ENCODE peak calls at places on chromosomes 16 and 17, in eight cellular contexts. Z is A549; K is hypothalamus; P is central memory CD8-positive, alpha-beta T cell; Q is activated T-helper 9 cell treated with anti-CD3 and anti-CD28 coated beads, Interleukin-2, amount 50 U/mL, for 16 hours; D is NCI-H2081; S is amniotic epithelial cell; L is mesendoderm. I is an unnamed sample.

GRCh38 chr17:46044286-46044928 is 45.4 kb downstream of the STH start:
- DNase-seq in Z (peak; percentile 93), K (peak; percentile 65), P (peak; percentile 34), Q (peak; percentile 16), D (peak; percentile 84), S (peak; percentile 92), L (peak; percentile 94), I (peak; percentile 77)

GRCh38 chr17:65055708-65056638 is 567 bp downstream of the GNA13 start:
- DNase-seq in Z (peak; percentile 65), K (peak; percentile 69), P (peak; percentile 40), Q (peak; percentile 48), D (peak; percentile 52), S (peak; percentile 11), L (peak; percentile 59), I (peak; percentile 52)

GRCh38 chr17:688100-688989 is 26.3 kb downstream of the VPS53 start:
- DNase-seq in Z (peak; percentile 67), K (no peak), P (no peak), Q (no peak), D (no peak), S (peak; percentile 80), L (peak; percentile 66), I (no peak)

GRCh38 chr17:76473541-76473985 is 6.2 kb downstream of the AANAT start:
- DNase-seq in Z (peak; percentile 49), K (no peak), P (no peak), Q (no peak), D (no peak), S (no peak), L (peak; percentile 67), I (no peak)

GRCh38 chr17:66469088-66469442 is 166.7 kb downstream of the PRKCA start:
- DNase-seq in Z (no peak), K (no peak), P (no peak), Q (no peak), D (no peak), S (no peak), L (peak; percentile 42), I (no peak)

GRCh38 chr17:81000631-81001357 is 9.2 kb downstream of the CHMP6 start:
- DNase-seq in Z (no peak), K (no peak), P (no peak), Q (no peak), D (no peak), S (no peak), L (no peak), I (no peak)

GRCh38 chr17:40938981-40939380 is 1.5 kb upstream of the KRT23 start:
- DNase-seq in Z (no peak), K (no peak), P (no peak), Q (no peak), D (no peak), S (peak; percentile 50), L (no peak), I (no peak)

GRCh38 chr17:68248886-68249872 is 1.3 kb downstream of the AMZ2 start:
- DNase-seq in Z (no peak), K (no peak), P (no peak), Q (no peak), D (no peak), S (no peak), L (no peak), I (no peak)

GRCh38 chr16:85234310-85235235 is 122.3 kb upstream of the CIBAR2 start:
- DNase-seq in Z (peak; percentile 37), K (no peak), P (no peak), Q (no peak), D (no peak), S (peak; percentile 83), L (peak; percentile 98), I (peak; percentile 75)

GRCh38 chr17:73347355-73347754 is 35.6 kb upstream of the CDC42EP4 start:
- DNase-seq in Z (no peak), K (peak; percentile 92), P (no peak), Q (no peak), D (no peak), S (no peak), L (no peak), I (no peak)

GRCh38 chr17:82875418-82875856 is 35.6 kb upstream of the ZNF750 start:
- DNase-seq in Z (no peak), K (no peak), P (no peak), Q (no peak), D (peak; percentile 30), S (no peak), L (peak; percentile 77), I (no peak)

GRCh38 chr17:66354981-66355380 is 52.6 kb downstream of the PRKCA start:
- DNase-seq in Z (no peak), K (no peak), P (no peak), Q (no peak), D (no peak), S (peak; percentile 76), L (no peak), I (no peak)

GRCh38 chr17:28963212-28963611 is 11.9 kb upstream of the PHF12 start:
- DNase-seq in Z (no peak), K (no peak), P (no peak), Q (no peak), D (no peak), S (no peak), L (no peak), I (no peak)

GRCh38 chr17:44916059-44916780 is 920 bp upstream of the GFAP start:
- DNase-seq in Z (no peak), K (no peak), P (no peak), Q (no peak), D (no peak), S (peak; percentile 28), L (no peak), I (peak; percentile 45)

GRCh38 chr16:57628008-57628781 is at the start of gene ADGRG1:
- DNase-seq in Z (peak; percentile 93), K (peak; percentile 83), P (no peak), Q (peak; percentile 38), D (no peak), S (peak; percentile 97), L (peak; percentile 95), I (peak; percentile 47)

GRCh38 chr17:15364615-15365014 is 23.2 kb upstream of the TEKT3 start:
- DNase-seq in Z (no peak), K (no peak), P (no peak), Q (no peak), D (no peak), S (peak; percentile 27), L (no peak), I (no peak)

GRCh38 chr16:57172891-57173290 is 12.9 kb downstream of the PSME3IP1 start:
- DNase-seq in Z (no peak), K (no peak), P (no peak), Q (no peak), D (no peak), S (no peak), L (no peak), I (no peak)

GRCh38 chr17:53619025-53619424 is 203.7 kb upstream of the KIF2B start:
- DNase-seq in Z (no peak), K (no peak), P (no peak), Q (no peak), D (no peak), S (no peak), L (no peak), I (no peak)

GRCh38 chr16:70395345-70395901 is 43.5 kb downstream of the ST3GAL2 start:
- DNase-seq in Z (peak; percentile 75), K (peak; percentile 36), P (no peak), Q (peak; percentile 36), D (peak; percentile 3), S (peak; percentile 23), L (peak; percentile 83), I (no peak)

GRCh38 chr16:69073181-69073669 is 32.2 kb upstream of the HAS3 start:
- DNase-seq in Z (peak; percentile 87), K (no peak), P (no peak), Q (no peak), D (no peak), S (peak; percentile 91), L (peak; percentile 73), I (no peak)

GRCh38 chr17:66431910-66432309 is 129.5 kb downstream of the PRKCA start:
- DNase-seq in Z (peak; percentile 31), K (no peak), P (no peak), Q (no peak), D (no peak), S (peak; percentile 91), L (no peak), I (no peak)

GRCh38 chr16:49081556-49081955 is 200.1 kb downstream of the CBLN1 start:
- DNase-seq in Z (no peak), K (no peak), P (no peak), Q (no peak), D (no peak), S (no peak), L (no peak), I (no peak)

GRCh38 chr16:87702325-87702811 is 63.4 kb downstream of the KLHDC4 start:
- DNase-seq in Z (no peak), K (no peak), P (peak; percentile 15), Q (no peak), D (no peak), S (no peak), L (peak; percentile 58), I (no peak)

GRCh38 chr17:50465171-50465570 is 3.5 kb downstream of the CHAD start:
- DNase-seq in Z (no peak), K (no peak), P (no peak), Q (no peak), D (no peak), S (no peak), L (no peak), I (no peak)

GRCh38 chr16:23182675-23183485 is at the start of gene SCNN1G:
- DNase-seq in Z (no peak), K (no peak), P (no peak), Q (no peak), D (no peak), S (no peak), L (peak; percentile 21), I (peak; percentile 21)

GRCh38 chr16:90046971-90047713 is 27.9 kb upstream of the DBNDD1 start:
- DNase-seq in Z (no peak), K (peak; percentile 37), P (no peak), Q (no peak), D (no peak), S (peak; percentile 63), L (no peak), I (peak; percentile 69)

GRCh38 chr17:52233176-52233575 is 74.7 kb upstream of the CA10 start:
- DNase-seq in Z (no peak), K (no peak), P (no peak), Q (no peak), D (no peak), S (no peak), L (no peak), I (no peak)

GRCh38 chr17:57657211-57657610 is 87.9 kb downstream of the CCDC182 start:
- DNase-seq in Z (no peak), K (peak; percentile 39), P (no peak), Q (no peak), D (no peak), S (no peak), L (no peak), I (peak; percentile 69)

GRCh38 chr16:59192551-59193199 is 458.6 kb upstream of the GOT2 start:
- DNase-seq in Z (peak; percentile 42), K (no peak), P (no peak), Q (no peak), D (no peak), S (no peak), L (peak; percentile 65), I (no peak)

GRCh38 chr17:7220593-7221280 is 999 bp downstream of the ACADVL start:
- DNase-seq in Z (peak; percentile 87), K (no peak), P (peak; percentile 41), Q (peak; percentile 38), D (peak; percentile 56), S (peak; percentile 66), L (peak; percentile 75), I (no peak)

GRCh38 chr17:1766382-1767135 is 4.7 kb downstream of the SERPINF1 start:
- DNase-seq in Z (no peak), K (no peak), P (no peak), Q (no peak), D (no peak), S (no peak), L (no peak), I (no peak)

GRCh38 chr17:77354721-77355455 is 214.1 kb downstream of the SEC14L1 start:
- DNase-seq in Z (peak; percentile 65), K (no peak), P (no peak), Q (no peak), D (no peak), S (peak; percentile 93), L (no peak), I (no peak)

GRCh38 chr17:82893779-82894178 is 54.0 kb upstream of the ZNF750 start:
- DNase-seq in Z (no peak), K (no peak), P (no peak), Q (no peak), D (no peak), S (no peak), L (no peak), I (no peak)

GRCh38 chr17:65259281-65259680 is 122.1 kb downstream of the RGS9 start:
- DNase-seq in Z (no peak), K (no peak), P (no peak), Q (no peak), D (no peak), S (no peak), L (no peak), I (no peak)

I was measured in cerebellum.